ENCODE peak calls at places on chromosomes 11 and 22, in nine cellular contexts. One of them, this sample, is unnamed.

GRCh38 chr22:39959640-39960447 is at the start of gene TMA7B:
- DNase-seq in amygdala: no peak
- DNase-seq in NCI-H2029: no peak
- DNase-seq in amniotic stem cell: no peak
- DNase-seq in SW480: peak
- DNase-seq in mesendoderm: peak
- DNase-seq in astrocyte of the spinal cord: peak
- DNase-seq in NCI-H460: no peak
- DNase-seq in PC-3: peak
- DNase-seq in this sample: no peak

GRCh38 chr11:12235549-12235944 is 125.2 kb downstream of the MICAL2 start:
- DNase-seq in amygdala: no peak
- DNase-seq in NCI-H460: no peak
- DNase-seq in astrocyte of the spinal cord: peak
- DNase-seq in NCI-H2029: no peak
- DNase-seq in SW480: peak
- DNase-seq in amniotic stem cell: no peak
- DNase-seq in mesendoderm: peak
- DNase-seq in PC-3: no peak
- DNase-seq in this sample: no peak

GRCh38 chr22:30876925-30877553 is 91.5 kb downstream of the MORC2 start:
- DNase-seq in amniotic stem cell: no peak
- DNase-seq in SW480: no peak
- DNase-seq in mesendoderm: no peak
- DNase-seq in astrocyte of the spinal cord: peak
- DNase-seq in NCI-H460: no peak
- DNase-seq in PC-3: no peak
- DNase-seq in NCI-H2029: no peak
- DNase-seq in amygdala: no peak
- DNase-seq in this sample: no peak

GRCh38 chr11:61172353-61172752 is 11.1 kb upstream of the VPS37C start:
- DNase-seq in amniotic stem cell: no peak
- DNase-seq in SW480: no peak
- DNase-seq in amygdala: no peak
- DNase-seq in astrocyte of the spinal cord: no peak
- DNase-seq in mesendoderm: no peak
- DNase-seq in PC-3: no peak
- DNase-seq in NCI-H2029: no peak
- DNase-seq in NCI-H460: no peak
- DNase-seq in this sample: no peak

GRCh38 chr11:107092667-107093066 is 74.4 kb upstream of the GUCY1A2 start:
- DNase-seq in mesendoderm: no peak
- DNase-seq in NCI-H460: no peak
- DNase-seq in SW480: no peak
- DNase-seq in amygdala: no peak
- DNase-seq in amniotic stem cell: no peak
- DNase-seq in NCI-H2029: no peak
- DNase-seq in astrocyte of the spinal cord: no peak
- DNase-seq in PC-3: no peak
- DNase-seq in this sample: no peak

GRCh38 chr22:38935023-38935422 is 22.4 kb upstream of the APOBEC3A start:
- DNase-seq in mesendoderm: no peak
- DNase-seq in NCI-H460: no peak
- DNase-seq in astrocyte of the spinal cord: no peak
- DNase-seq in amygdala: no peak
- DNase-seq in PC-3: peak
- DNase-seq in NCI-H2029: peak
- DNase-seq in amniotic stem cell: no peak
- DNase-seq in SW480: peak
- DNase-seq in this sample: no peak

GRCh38 chr22:39240841-39241631 is 3.7 kb downstream of the PDGFB start:
- DNase-seq in amygdala: no peak
- DNase-seq in astrocyte of the spinal cord: no peak
- DNase-seq in amniotic stem cell: no peak
- DNase-seq in SW480: peak
- DNase-seq in mesendoderm: peak
- DNase-seq in NCI-H460: no peak
- DNase-seq in NCI-H2029: peak
- DNase-seq in PC-3: peak
- DNase-seq in this sample: no peak

GRCh38 chr11:1690167-1691026 is 6.6 kb upstream of the KRTAP5-6 start:
- DNase-seq in amniotic stem cell: no peak
- DNase-seq in PC-3: no peak
- DNase-seq in NCI-H2029: no peak
- DNase-seq in SW480: no peak
- DNase-seq in mesendoderm: no peak
- DNase-seq in NCI-H460: no peak
- DNase-seq in amygdala: no peak
- DNase-seq in astrocyte of the spinal cord: no peak
- DNase-seq in this sample: no peak

GRCh38 chr11:103530257-103530656 is 421.0 kb downstream of the DYNC2H1 start:
- DNase-seq in amygdala: no peak
- DNase-seq in NCI-H460: no peak
- DNase-seq in PC-3: no peak
- DNase-seq in NCI-H2029: no peak
- DNase-seq in astrocyte of the spinal cord: no peak
- DNase-seq in SW480: no peak
- DNase-seq in mesendoderm: peak
- DNase-seq in amniotic stem cell: no peak
- DNase-seq in this sample: no peak

GRCh38 chr11:44840526-44840925 is 110.2 kb downstream of the TP53I11 start:
- DNase-seq in NCI-H2029: no peak
- DNase-seq in PC-3: no peak
- DNase-seq in SW480: no peak
- DNase-seq in mesendoderm: no peak
- DNase-seq in amniotic stem cell: no peak
- DNase-seq in NCI-H460: no peak
- DNase-seq in amygdala: no peak
- DNase-seq in astrocyte of the spinal cord: peak
- DNase-seq in this sample: no peak

GRCh38 chr11:81987829-81988472 is 745.7 kb downstream of the FAM181B start:
- DNase-seq in mesendoderm: no peak
- DNase-seq in amygdala: no peak
- DNase-seq in NCI-H2029: no peak
- DNase-seq in NCI-H460: no peak
- DNase-seq in SW480: no peak
- DNase-seq in amniotic stem cell: no peak
- DNase-seq in astrocyte of the spinal cord: peak
- DNase-seq in PC-3: no peak
- DNase-seq in this sample: no peak

GRCh38 chr22:22865311-22866072 is 22.1 kb upstream of the IGLL5 start:
- DNase-seq in amniotic stem cell: no peak
- DNase-seq in NCI-H2029: no peak
- DNase-seq in SW480: no peak
- DNase-seq in astrocyte of the spinal cord: no peak
- DNase-seq in PC-3: no peak
- DNase-seq in NCI-H460: no peak
- DNase-seq in amygdala: no peak
- DNase-seq in mesendoderm: no peak
- DNase-seq in this sample: no peak

GRCh38 chr11:93583490-93583889 is 40.3 kb upstream of the SMCO4 start:
- DNase-seq in NCI-H460: no peak
- DNase-seq in amygdala: no peak
- DNase-seq in mesendoderm: no peak
- DNase-seq in SW480: no peak
- DNase-seq in NCI-H2029: no peak
- DNase-seq in amniotic stem cell: no peak
- DNase-seq in astrocyte of the spinal cord: no peak
- DNase-seq in PC-3: no peak
- DNase-seq in this sample: no peak

GRCh38 chr22:26718905-26719304 is 61.5 kb downstream of the MIAT start:
- DNase-seq in amniotic stem cell: peak
- DNase-seq in amygdala: no peak
- DNase-seq in SW480: no peak
- DNase-seq in mesendoderm: no peak
- DNase-seq in astrocyte of the spinal cord: peak
- DNase-seq in PC-3: peak
- DNase-seq in NCI-H460: no peak
- DNase-seq in NCI-H2029: no peak
- DNase-seq in this sample: no peak

GRCh38 chr11:7511405-7511804 is 2.4 kb upstream of the PPFIBP2 start:
- DNase-seq in NCI-H460: no peak
- DNase-seq in mesendoderm: no peak
- DNase-seq in astrocyte of the spinal cord: no peak
- DNase-seq in amygdala: peak
- DNase-seq in PC-3: no peak
- DNase-seq in SW480: no peak
- DNase-seq in amniotic stem cell: no peak
- DNase-seq in NCI-H2029: peak
- DNase-seq in this sample: no peak

GRCh38 chr22:38080847-38081635 is 2.9 kb downstream of the SLC16A8 start:
- DNase-seq in PC-3: peak
- DNase-seq in NCI-H2029: peak
- DNase-seq in NCI-H460: no peak
- DNase-seq in mesendoderm: peak
- DNase-seq in SW480: peak
- DNase-seq in amniotic stem cell: no peak
- DNase-seq in amygdala: no peak
- DNase-seq in astrocyte of the spinal cord: peak
- DNase-seq in this sample: no peak

GRCh38 chr11:34727228-34727737 is 106.4 kb downstream of the EHF start:
- DNase-seq in amniotic stem cell: no peak
- DNase-seq in NCI-H2029: no peak
- DNase-seq in PC-3: no peak
- DNase-seq in SW480: no peak
- DNase-seq in astrocyte of the spinal cord: no peak
- DNase-seq in amygdala: no peak
- DNase-seq in NCI-H460: no peak
- DNase-seq in mesendoderm: no peak
- DNase-seq in this sample: no peak

GRCh38 chr11:119310682-119311052 is 6.3 kb downstream of the MCAM start:
- DNase-seq in amygdala: no peak
- DNase-seq in PC-3: no peak
- DNase-seq in SW480: no peak
- DNase-seq in NCI-H2029: no peak
- DNase-seq in amniotic stem cell: no peak
- DNase-seq in NCI-H460: no peak
- DNase-seq in astrocyte of the spinal cord: no peak
- DNase-seq in mesendoderm: no peak
- DNase-seq in this sample: no peak

GRCh38 chr11:77402218-77402556 is 71.7 kb downstream of the PAK1 start:
- DNase-seq in astrocyte of the spinal cord: no peak
- DNase-seq in amygdala: no peak
- DNase-seq in SW480: no peak
- DNase-seq in NCI-H2029: no peak
- DNase-seq in amniotic stem cell: no peak
- DNase-seq in NCI-H460: no peak
- DNase-seq in PC-3: no peak
- DNase-seq in mesendoderm: no peak
- DNase-seq in this sample: no peak

GRCh38 chr11:57641426-57641825 is 8.3 kb downstream of the YPEL4 start:
- DNase-seq in amniotic stem cell: no peak
- DNase-seq in NCI-H460: peak
- DNase-seq in PC-3: peak
- DNase-seq in SW480: peak
- DNase-seq in mesendoderm: peak
- DNase-seq in NCI-H2029: no peak
- DNase-seq in astrocyte of the spinal cord: peak
- DNase-seq in amygdala: no peak
- DNase-seq in this sample: peak

GRCh38 chr11:35852056-35852455 is 91.8 kb upstream of the LDLRAD3 start:
- DNase-seq in SW480: no peak
- DNase-seq in astrocyte of the spinal cord: no peak
- DNase-seq in amygdala: no peak
- DNase-seq in amniotic stem cell: no peak
- DNase-seq in NCI-H2029: no peak
- DNase-seq in mesendoderm: no peak
- DNase-seq in NCI-H460: no peak
- DNase-seq in PC-3: no peak
- DNase-seq in this sample: no peak

GRCh38 chr11:124481365-124482323 is 36.1 kb upstream of the OR8B8 start:
- DNase-seq in amniotic stem cell: no peak
- DNase-seq in PC-3: peak
- DNase-seq in mesendoderm: peak
- DNase-seq in SW480: peak
- DNase-seq in NCI-H460: peak
- DNase-seq in astrocyte of the spinal cord: peak
- DNase-seq in NCI-H2029: peak
- DNase-seq in amygdala: no peak
- DNase-seq in this sample: no peak

GRCh38 chr11:15258433-15259350 is 144.0 kb downstream of the INSC start:
- DNase-seq in mesendoderm: peak
- DNase-seq in amygdala: no peak
- DNase-seq in NCI-H460: no peak
- DNase-seq in SW480: peak
- DNase-seq in PC-3: peak
- DNase-seq in astrocyte of the spinal cord: peak
- DNase-seq in amniotic stem cell: no peak
- DNase-seq in NCI-H2029: peak
- DNase-seq in this sample: no peak

GRCh38 chr11:76810151-76810853 is 27.1 kb downstream of the TSKU start:
- DNase-seq in PC-3: peak
- DNase-seq in SW480: peak
- DNase-seq in NCI-H460: no peak
- DNase-seq in mesendoderm: no peak
- DNase-seq in astrocyte of the spinal cord: no peak
- DNase-seq in amniotic stem cell: no peak
- DNase-seq in amygdala: no peak
- DNase-seq in NCI-H2029: no peak
- DNase-seq in this sample: no peak

GRCh38 chr22:27045103-27045940 is 387.9 kb downstream of the MIAT start:
- DNase-seq in NCI-H460: peak
- DNase-seq in PC-3: peak
- DNase-seq in amniotic stem cell: no peak
- DNase-seq in SW480: peak
- DNase-seq in amygdala: no peak
- DNase-seq in mesendoderm: peak
- DNase-seq in NCI-H2029: no peak
- DNase-seq in astrocyte of the spinal cord: peak
- DNase-seq in this sample: no peak

GRCh38 chr22:42376721-42377177 is 55.5 kb downstream of the NFAM1 start:
- DNase-seq in amygdala: no peak
- DNase-seq in NCI-H460: no peak
- DNase-seq in amniotic stem cell: no peak
- DNase-seq in astrocyte of the spinal cord: no peak
- DNase-seq in SW480: no peak
- DNase-seq in PC-3: no peak
- DNase-seq in mesendoderm: peak
- DNase-seq in NCI-H2029: peak
- DNase-seq in this sample: no peak

GRCh38 chr11:118434553-118435232 is 1.6 kb upstream of the KMT2A start:
- DNase-seq in NCI-H2029: no peak
- DNase-seq in amniotic stem cell: no peak
- DNase-seq in PC-3: peak
- DNase-seq in mesendoderm: peak
- DNase-seq in SW480: peak
- DNase-seq in astrocyte of the spinal cord: peak
- DNase-seq in amygdala: no peak
- DNase-seq in NCI-H460: no peak
- DNase-seq in this sample: peak

GRCh38 chr11:78030429-78031325 is 7.6 kb upstream of the KCTD14 start:
- DNase-seq in PC-3: peak
- DNase-seq in NCI-H2029: peak
- DNase-seq in amniotic stem cell: no peak
- DNase-seq in mesendoderm: peak
- DNase-seq in SW480: no peak
- DNase-seq in amygdala: peak
- DNase-seq in astrocyte of the spinal cord: peak
- DNase-seq in NCI-H460: no peak
- DNase-seq in this sample: peak

GRCh38 chr22:49266561-49267519 is 560.8 kb downstream of the BRD1 start:
- DNase-seq in amygdala: no peak
- DNase-seq in SW480: no peak
- DNase-seq in amniotic stem cell: no peak
- DNase-seq in mesendoderm: no peak
- DNase-seq in PC-3: no peak
- DNase-seq in NCI-H2029: no peak
- DNase-seq in NCI-H460: no peak
- DNase-seq in astrocyte of the spinal cord: no peak
- DNase-seq in this sample: no peak

GRCh38 chr11:107770546-107770945 is 58.7 kb upstream of the SLN start:
- DNase-seq in amygdala: no peak
- DNase-seq in NCI-H460: no peak
- DNase-seq in PC-3: peak
- DNase-seq in NCI-H2029: no peak
- DNase-seq in astrocyte of the spinal cord: peak
- DNase-seq in amniotic stem cell: no peak
- DNase-seq in SW480: no peak
- DNase-seq in mesendoderm: peak
- DNase-seq in this sample: no peak

GRCh38 chr22:36027579-36027959 is 1.1 kb downstream of the RBFOX2 start:
- DNase-seq in PC-3: peak
- DNase-seq in amniotic stem cell: no peak
- DNase-seq in astrocyte of the spinal cord: no peak
- DNase-seq in NCI-H2029: no peak
- DNase-seq in amygdala: no peak
- DNase-seq in SW480: peak
- DNase-seq in mesendoderm: no peak
- DNase-seq in NCI-H460: no peak
- DNase-seq in this sample: no peak

This sample was measured in hypothalamus.